ENCODE peak calls at places on chromosomes 3 and 15, in four cellular contexts. One of them, this sample, is unnamed. For H3K4me1, the result is how much of the 10 kb centered on the place peaks cover.

GRCh38 chr3:46778101-46778500 is 60.4 kb upstream of the PRSS50 start:
- DNase-seq in CD4-positive, alpha-beta memory T cell: no peak
- DNase-seq in psoas muscle: no peak
- DNase-seq in cardiac muscle cell: no peak
- DNase-seq in this sample: no peak

GRCh38 chr3:10444511-10444910 is 60.9 kb downstream of the ATP2B2 start:
- DNase-seq in CD4-positive, alpha-beta memory T cell: no peak
- DNase-seq in psoas muscle: no peak
- DNase-seq in cardiac muscle cell: no peak
- DNase-seq in this sample: no peak

GRCh38 chr3:87287025-87287424 is 10.6 kb upstream of the POU1F1 start:
- DNase-seq in CD4-positive, alpha-beta memory T cell: no peak
- DNase-seq in psoas muscle: no peak
- DNase-seq in cardiac muscle cell: no peak
- DNase-seq in this sample: no peak

GRCh38 chr3:124174910-124175874 is 183.3 kb upstream of the ROPN1 start:
- DNase-seq in CD4-positive, alpha-beta memory T cell: no peak
- DNase-seq in psoas muscle: no peak
- DNase-seq in cardiac muscle cell: no peak
- DNase-seq in this sample: no peak

GRCh38 chr3:123561188-123561587 is 23.7 kb downstream of the HACD2 start:
- DNase-seq in CD4-positive, alpha-beta memory T cell: no peak
- DNase-seq in psoas muscle: no peak
- DNase-seq in cardiac muscle cell: no peak
- DNase-seq in this sample: no peak

GRCh38 chr3:156750874-156751245 is 75.3 kb upstream of the LEKR1 start:
- DNase-seq in CD4-positive, alpha-beta memory T cell: no peak
- DNase-seq in psoas muscle: no peak
- DNase-seq in cardiac muscle cell: peak
- DNase-seq in this sample: no peak

GRCh38 chr3:40504636-40505430 is 1.0 kb upstream of the ZNF620 start:
- DNase-seq in CD4-positive, alpha-beta memory T cell: no peak
- DNase-seq in psoas muscle: peak
- DNase-seq in cardiac muscle cell: no peak
- DNase-seq in this sample: no peak

GRCh38 chr15:58985443-58985842 is 2.0 kb upstream of the RNF111 start:
- DNase-seq in CD4-positive, alpha-beta memory T cell: no peak
- DNase-seq in psoas muscle: peak
- DNase-seq in cardiac muscle cell: no peak
- DNase-seq in this sample: no peak

GRCh38 chr3:23094890-23095462 is 108.2 kb upstream of the UBE2E2 start:
- DNase-seq in CD4-positive, alpha-beta memory T cell: no peak
- DNase-seq in psoas muscle: no peak
- DNase-seq in cardiac muscle cell: no peak
- DNase-seq in this sample: no peak

GRCh38 chr3:10692039-10692438 is 124.0 kb upstream of the SLC6A11 start:
- DNase-seq in CD4-positive, alpha-beta memory T cell: no peak
- DNase-seq in psoas muscle: no peak
- DNase-seq in cardiac muscle cell: no peak
- DNase-seq in this sample: no peak

GRCh38 chr15:59165726-59166125 is 40.9 kb upstream of the LDHAL6B start:
- DNase-seq in CD4-positive, alpha-beta memory T cell: no peak
- DNase-seq in psoas muscle: no peak
- DNase-seq in cardiac muscle cell: no peak
- DNase-seq in this sample: no peak

GRCh38 chr15:64464271-64465005 is 4.1 kb downstream of the ZNF609 start:
- DNase-seq in CD4-positive, alpha-beta memory T cell: no peak
- DNase-seq in psoas muscle: no peak
- DNase-seq in cardiac muscle cell: no peak
- DNase-seq in this sample: no peak

GRCh38 chr3:14646589-14647413 is 4.8 kb upstream of the CCDC174 start:
- DNase-seq in CD4-positive, alpha-beta memory T cell: no peak
- DNase-seq in psoas muscle: no peak
- DNase-seq in cardiac muscle cell: no peak
- DNase-seq in this sample: no peak

GRCh38 chr3:48847586-48848423 is at the start of gene PRKAR2A:
- DNase-seq in CD4-positive, alpha-beta memory T cell: peak
- DNase-seq in psoas muscle: peak
- DNase-seq in cardiac muscle cell: peak
- DNase-seq in this sample: peak

GRCh38 chr3:158727499-158728377 is 4.5 kb downstream of the RARRES1 start:
- DNase-seq in CD4-positive, alpha-beta memory T cell: peak
- DNase-seq in psoas muscle: no peak
- DNase-seq in cardiac muscle cell: peak
- DNase-seq in this sample: no peak

GRCh38 chr3:188270423-188270972 is 116.5 kb downstream of the LPP start:
- DNase-seq in CD4-positive, alpha-beta memory T cell: no peak
- DNase-seq in psoas muscle: no peak
- DNase-seq in cardiac muscle cell: peak
- DNase-seq in this sample: no peak

GRCh38 chr15:38536201-38536676 is 28.4 kb downstream of the RASGRP1 start:
- DNase-seq in CD4-positive, alpha-beta memory T cell: no peak
- DNase-seq in psoas muscle: peak
- DNase-seq in cardiac muscle cell: no peak
- DNase-seq in this sample: no peak

GRCh38 chr15:27495963-27496459 is 525.0 kb downstream of the GABRG3 start:
- DNase-seq in CD4-positive, alpha-beta memory T cell: no peak
- DNase-seq in psoas muscle: no peak
- DNase-seq in cardiac muscle cell: peak
- DNase-seq in this sample: no peak

GRCh38 chr3:27114684-27115083 is 254.5 kb downstream of the NEK10 start:
- DNase-seq in CD4-positive, alpha-beta memory T cell: no peak
- DNase-seq in psoas muscle: no peak
- DNase-seq in cardiac muscle cell: no peak
- DNase-seq in this sample: no peak

GRCh38 chr3:149473314-149473990 is 1.0 kb upstream of the TM4SF4 start:
- DNase-seq in CD4-positive, alpha-beta memory T cell: no peak
- DNase-seq in psoas muscle: peak
- DNase-seq in cardiac muscle cell: no peak
- DNase-seq in this sample: no peak

GRCh38 chr3:45608296-45608695 is 13.7 kb downstream of the LIMD1 start:
- DNase-seq in CD4-positive, alpha-beta memory T cell: no peak
- DNase-seq in psoas muscle: no peak
- DNase-seq in cardiac muscle cell: no peak
- DNase-seq in this sample: no peak

GRCh38 chr3:45608885-45609284 is 14.3 kb downstream of the LIMD1 start:
- DNase-seq in CD4-positive, alpha-beta memory T cell: no peak
- DNase-seq in psoas muscle: no peak
- DNase-seq in cardiac muscle cell: no peak
- DNase-seq in this sample: no peak

GRCh38 chr3:45606991-45607712 is 12.6 kb downstream of the LIMD1 start:
- DNase-seq in CD4-positive, alpha-beta memory T cell: no peak
- DNase-seq in psoas muscle: no peak
- DNase-seq in cardiac muscle cell: no peak
- DNase-seq in this sample: no peak

GRCh38 chr3:45606003-45606402 is 11.5 kb downstream of the LIMD1 start:
- DNase-seq in CD4-positive, alpha-beta memory T cell: no peak
- DNase-seq in psoas muscle: no peak
- DNase-seq in cardiac muscle cell: no peak
- DNase-seq in this sample: no peak

GRCh38 chr3:45607790-45608189 is 13.2 kb downstream of the LIMD1 start:
- DNase-seq in CD4-positive, alpha-beta memory T cell: no peak
- DNase-seq in psoas muscle: no peak
- DNase-seq in cardiac muscle cell: no peak
- DNase-seq in this sample: no peak
- H3K4me1 ChIP-seq in CD4-positive, alpha-beta memory T cell: under half
- H3K4me1 ChIP-seq in psoas muscle: half or more
- H3K4me1 ChIP-seq in cardiac muscle cell: under half
- H3K4me1 ChIP-seq in this sample: under half

GRCh38 chr3:98733055-98733777 is 29.9 kb upstream of the ST3GAL6 start:
- DNase-seq in CD4-positive, alpha-beta memory T cell: no peak
- DNase-seq in psoas muscle: peak
- DNase-seq in cardiac muscle cell: peak
- DNase-seq in this sample: no peak
- H3K27ac ChIP-seq in CD4-positive, alpha-beta memory T cell: no peak
- H3K27ac ChIP-seq in psoas muscle: peak
- H3K27ac ChIP-seq in cardiac muscle cell: peak
- H3K27ac ChIP-seq in this sample: no peak

GRCh38 chr15:41866872-41867579 is 26.8 kb downstream of the SPTBN5 start:
- DNase-seq in CD4-positive, alpha-beta memory T cell: no peak
- DNase-seq in psoas muscle: no peak
- DNase-seq in cardiac muscle cell: no peak
- DNase-seq in this sample: no peak

GRCh38 chr15:41868321-41868720 is 25.5 kb downstream of the SPTBN5 start:
- DNase-seq in CD4-positive, alpha-beta memory T cell: no peak
- DNase-seq in psoas muscle: no peak
- DNase-seq in cardiac muscle cell: no peak
- DNase-seq in this sample: no peak

GRCh38 chr15:41862515-41863116 is 24.0 kb downstream of the PLA2G4B start:
- DNase-seq in CD4-positive, alpha-beta memory T cell: no peak
- DNase-seq in psoas muscle: no peak
- DNase-seq in cardiac muscle cell: no peak
- DNase-seq in this sample: no peak

GRCh38 chr15:41865490-41866055 is 26.9 kb downstream of the PLA2G4B start:
- DNase-seq in CD4-positive, alpha-beta memory T cell: no peak
- DNase-seq in psoas muscle: no peak
- DNase-seq in cardiac muscle cell: no peak
- DNase-seq in this sample: no peak

DNA sequence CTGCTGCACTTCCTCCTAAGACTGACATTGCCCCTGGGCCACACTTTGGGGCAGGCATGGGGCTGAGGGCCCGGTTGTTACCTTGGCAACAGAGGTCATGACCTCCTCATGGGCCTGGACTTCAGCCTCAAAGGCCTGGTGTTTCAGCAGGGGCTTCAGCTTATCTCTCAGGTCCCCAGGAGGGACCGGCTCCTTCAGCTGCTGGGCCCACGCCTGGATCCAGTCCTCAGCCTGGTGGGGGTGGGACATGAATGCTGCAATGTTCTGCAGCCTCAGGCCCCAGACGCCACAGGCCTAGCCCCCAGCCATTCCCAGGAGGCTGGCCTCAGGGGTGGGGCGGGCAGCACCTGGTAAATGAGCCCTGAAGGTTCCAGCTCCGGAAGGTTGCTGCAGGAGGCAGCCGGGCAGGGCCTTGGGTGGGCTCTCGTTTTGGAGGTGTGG is 27.6 kb downstream of the SPTBN5 start:
- DNase-seq in CD4-positive, alpha-beta memory T cell: no peak
- DNase-seq in psoas muscle: no peak
- DNase-seq in cardiac muscle cell: peak
- DNase-seq in this sample: no peak
- H3K4me1 ChIP-seq in CD4-positive, alpha-beta memory T cell: under half
- H3K4me1 ChIP-seq in psoas muscle: under half
- H3K4me1 ChIP-seq in cardiac muscle cell: under half
- H3K4me1 ChIP-seq in this sample: under half

GRCh38 chr3:2876362-2876761 is 233.8 kb downstream of the IL5RA start:
- DNase-seq in CD4-positive, alpha-beta memory T cell: no peak
- DNase-seq in psoas muscle: no peak
- DNase-seq in cardiac muscle cell: no peak
- DNase-seq in this sample: no peak

GRCh38 chr3:2880357-2880756 is 229.8 kb downstream of the IL5RA start:
- DNase-seq in CD4-positive, alpha-beta memory T cell: no peak
- DNase-seq in psoas muscle: no peak
- DNase-seq in cardiac muscle cell: no peak
- DNase-seq in this sample: no peak

GRCh38 chr3:2879587-2879986 is 230.6 kb downstream of the IL5RA start:
- DNase-seq in CD4-positive, alpha-beta memory T cell: no peak
- DNase-seq in psoas muscle: no peak
- DNase-seq in cardiac muscle cell: no peak
- DNase-seq in this sample: no peak

GRCh38 chr3:2875699-2876098 is 234.5 kb downstream of the IL5RA start:
- DNase-seq in CD4-positive, alpha-beta memory T cell: no peak
- DNase-seq in psoas muscle: no peak
- DNase-seq in cardiac muscle cell: no peak
- DNase-seq in this sample: no peak

DNA sequence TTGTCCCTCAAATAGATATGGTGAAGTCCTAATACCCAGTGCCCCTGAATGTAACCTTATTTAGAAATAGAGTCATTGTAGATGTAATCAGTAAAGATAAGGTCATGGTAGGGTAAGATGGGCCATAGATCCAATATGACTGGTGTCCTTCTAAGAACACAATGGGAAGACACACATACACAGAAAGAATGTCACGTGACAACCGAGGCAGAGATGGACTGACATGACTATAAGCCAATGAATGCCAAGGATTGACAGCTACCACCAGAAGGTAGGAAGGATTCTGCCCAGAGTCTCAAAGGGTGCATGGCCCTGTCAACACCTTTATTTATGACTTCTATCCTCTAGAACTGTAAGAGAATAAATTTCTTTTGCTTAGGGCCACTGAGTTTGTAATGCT is 231.2 kb downstream of the IL5RA start:
- DNase-seq in CD4-positive, alpha-beta memory T cell: no peak
- DNase-seq in psoas muscle: no peak
- DNase-seq in cardiac muscle cell: no peak
- DNase-seq in this sample: no peak
- H3K27ac ChIP-seq in CD4-positive, alpha-beta memory T cell: no peak
- H3K27ac ChIP-seq in psoas muscle: no peak
- H3K27ac ChIP-seq in cardiac muscle cell: no peak
- H3K27ac ChIP-seq in this sample: no peak

GRCh38 chr15:70094690-70095311 is 2.9 kb downstream of the TLE3 start:
- DNase-seq in CD4-positive, alpha-beta memory T cell: no peak
- DNase-seq in psoas muscle: no peak
- DNase-seq in cardiac muscle cell: peak
- DNase-seq in this sample: peak
- H3K4me1 ChIP-seq in CD4-positive, alpha-beta memory T cell: half or more
- H3K4me1 ChIP-seq in psoas muscle: half or more
- H3K4me1 ChIP-seq in cardiac muscle cell: under half
- H3K4me1 ChIP-seq in this sample: half or more

DNA sequence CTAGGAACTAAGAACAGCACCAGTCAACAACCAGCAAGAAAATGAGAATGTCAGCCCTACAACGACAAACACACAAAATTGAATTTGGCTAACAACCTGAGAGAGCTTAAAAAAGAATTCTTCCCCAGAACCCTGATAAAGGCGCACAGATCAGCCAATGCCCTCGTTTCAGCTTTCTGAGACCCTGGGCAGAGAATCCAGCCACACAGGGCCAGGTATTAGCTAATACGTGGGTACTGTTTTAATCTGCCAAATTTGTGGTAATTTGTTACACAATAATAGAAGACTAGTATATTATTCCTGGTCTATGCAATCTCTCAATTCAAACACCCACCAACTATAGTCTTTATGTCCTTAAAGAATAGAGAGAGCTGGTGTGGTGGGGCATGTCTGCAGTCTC is 291.6 kb upstream of the GADL1 start:
- DNase-seq in CD4-positive, alpha-beta memory T cell: no peak
- DNase-seq in psoas muscle: no peak
- DNase-seq in cardiac muscle cell: no peak
- DNase-seq in this sample: no peak
- H3K27ac ChIP-seq in CD4-positive, alpha-beta memory T cell: no peak
- H3K27ac ChIP-seq in psoas muscle: no peak
- H3K27ac ChIP-seq in cardiac muscle cell: no peak
- H3K27ac ChIP-seq in this sample: no peak

DNA sequence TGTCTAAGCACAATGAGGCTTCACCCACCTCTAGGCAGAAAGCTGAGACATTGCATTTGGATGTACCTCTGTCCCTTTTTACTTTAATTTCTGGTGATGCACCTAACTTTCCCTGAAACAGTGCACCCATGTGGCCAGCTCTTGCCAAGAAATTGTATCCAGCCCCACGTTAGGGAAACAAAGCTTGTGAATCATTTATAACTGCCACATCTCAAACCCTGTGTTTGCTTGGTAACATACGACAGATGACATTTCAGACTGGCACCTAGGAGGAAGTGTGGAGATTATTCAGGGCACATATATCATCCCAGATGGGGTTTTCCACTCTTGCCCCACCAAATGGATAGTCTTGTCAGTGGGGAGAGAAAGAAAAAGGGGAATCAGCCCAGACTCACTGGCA is 2.1 kb downstream of the CYB561D2 start:
- DNase-seq in CD4-positive, alpha-beta memory T cell: no peak
- DNase-seq in psoas muscle: no peak
- DNase-seq in cardiac muscle cell: no peak
- DNase-seq in this sample: no peak
- H3K4me1 ChIP-seq in CD4-positive, alpha-beta memory T cell: half or more
- H3K4me1 ChIP-seq in psoas muscle: half or more
- H3K4me1 ChIP-seq in cardiac muscle cell: under half
- H3K4me1 ChIP-seq in this sample: under half